ENCODE peak calls at places on chromosomes 3 and 15, in ten cellular contexts. One of them, this sample, is unnamed.

GRCh38 chr15:40436892-40437753 is 3.6 kb upstream of the BAHD1 start:
- DNase-seq in A549: no peak
- DNase-seq in psoas muscle: no peak
- DNase-seq in upper lobe of right lung: no peak
- DNase-seq in dorsolateral prefrontal cortex: no peak
- DNase-seq in endothelial cell: no peak
- DNase-seq in tibial artery: no peak
- DNase-seq in lower lobe of right lung: no peak
- DNase-seq in body of pancreas: no peak
- DNase-seq in Calu3: no peak
- DNase-seq in this sample: no peak

GRCh38 chr3:77042892-77043291 is 3.0 kb downstream of the ROBO2 start:
- DNase-seq in body of pancreas: no peak
- DNase-seq in lower lobe of right lung: no peak
- DNase-seq in psoas muscle: no peak
- DNase-seq in tibial artery: no peak
- DNase-seq in dorsolateral prefrontal cortex: no peak
- DNase-seq in endothelial cell: no peak
- DNase-seq in upper lobe of right lung: no peak
- DNase-seq in A549: no peak
- DNase-seq in Calu3: no peak
- DNase-seq in this sample: no peak

GRCh38 chr15:82263350-82263749 is 732 bp downstream of the SAXO2 start:
- DNase-seq in psoas muscle: no peak
- DNase-seq in dorsolateral prefrontal cortex: peak; percentile 3
- DNase-seq in tibial artery: no peak
- DNase-seq in A549: peak; percentile 67
- DNase-seq in Calu3: peak; percentile 12
- DNase-seq in body of pancreas: no peak
- DNase-seq in lower lobe of right lung: no peak
- DNase-seq in upper lobe of right lung: no peak
- DNase-seq in endothelial cell: no peak
- DNase-seq in this sample: no peak

GRCh38 chr3:27544372-27544865 is 60.2 kb upstream of the SLC4A7 start:
- DNase-seq in lower lobe of right lung: no peak
- DNase-seq in A549: no peak
- DNase-seq in body of pancreas: no peak
- DNase-seq in psoas muscle: no peak
- DNase-seq in Calu3: no peak
- DNase-seq in upper lobe of right lung: no peak
- DNase-seq in tibial artery: no peak
- DNase-seq in endothelial cell: no peak
- DNase-seq in dorsolateral prefrontal cortex: no peak
- DNase-seq in this sample: peak; percentile 53

GRCh38 chr15:64029111-64029510 is 17.2 kb downstream of the DAPK2 start:
- DNase-seq in psoas muscle: no peak
- DNase-seq in body of pancreas: no peak
- DNase-seq in Calu3: no peak
- DNase-seq in A549: no peak
- DNase-seq in dorsolateral prefrontal cortex: no peak
- DNase-seq in upper lobe of right lung: no peak
- DNase-seq in tibial artery: no peak
- DNase-seq in lower lobe of right lung: no peak
- DNase-seq in endothelial cell: no peak
- DNase-seq in this sample: no peak

GRCh38 chr3:189172668-189173419 is 1.1 kb downstream of the TPRG1 start:
- DNase-seq in psoas muscle: no peak
- DNase-seq in A549: no peak
- DNase-seq in Calu3: no peak
- DNase-seq in upper lobe of right lung: no peak
- DNase-seq in body of pancreas: no peak
- DNase-seq in tibial artery: no peak
- DNase-seq in lower lobe of right lung: no peak
- DNase-seq in endothelial cell: no peak
- DNase-seq in dorsolateral prefrontal cortex: no peak
- DNase-seq in this sample: no peak

GRCh38 chr15:90264649-90265048 is 823 bp upstream of the NGRN start:
- DNase-seq in psoas muscle: no peak
- DNase-seq in upper lobe of right lung: peak; percentile 62
- DNase-seq in endothelial cell: no peak
- DNase-seq in lower lobe of right lung: no peak
- DNase-seq in tibial artery: no peak
- DNase-seq in Calu3: peak; percentile 47
- DNase-seq in body of pancreas: no peak
- DNase-seq in A549: peak; percentile 36
- DNase-seq in dorsolateral prefrontal cortex: no peak
- DNase-seq in this sample: no peak

GRCh38 chr3:54988302-54989022 is 60.6 kb upstream of the LRTM1 start:
- DNase-seq in Calu3: no peak
- DNase-seq in dorsolateral prefrontal cortex: no peak
- DNase-seq in body of pancreas: no peak
- DNase-seq in endothelial cell: no peak
- DNase-seq in psoas muscle: peak; percentile 33
- DNase-seq in tibial artery: peak; percentile 65
- DNase-seq in upper lobe of right lung: no peak
- DNase-seq in lower lobe of right lung: no peak
- DNase-seq in A549: no peak
- DNase-seq in this sample: peak; percentile 54

GRCh38 chr3:38117163-38117716 is 19.7 kb downstream of the ACAA1 start:
- DNase-seq in endothelial cell: no peak
- DNase-seq in dorsolateral prefrontal cortex: peak; percentile 42
- DNase-seq in upper lobe of right lung: no peak
- DNase-seq in A549: no peak
- DNase-seq in tibial artery: no peak
- DNase-seq in Calu3: no peak
- DNase-seq in body of pancreas: peak; percentile 63
- DNase-seq in psoas muscle: peak; percentile 23
- DNase-seq in lower lobe of right lung: peak; percentile 66
- DNase-seq in this sample: no peak

GRCh38 chr3:168620854-168621253 is 525.1 kb upstream of the GOLIM4 start:
- DNase-seq in body of pancreas: peak; percentile 44
- DNase-seq in A549: peak; percentile 18
- DNase-seq in endothelial cell: peak; percentile 67
- DNase-seq in psoas muscle: no peak
- DNase-seq in dorsolateral prefrontal cortex: no peak
- DNase-seq in tibial artery: no peak
- DNase-seq in upper lobe of right lung: no peak
- DNase-seq in lower lobe of right lung: no peak
- DNase-seq in Calu3: peak; percentile 69
- DNase-seq in this sample: no peak

GRCh38 chr3:52076900-52077299 is 20.5 kb upstream of the DUSP7 start:
- DNase-seq in tibial artery: no peak
- DNase-seq in body of pancreas: no peak
- DNase-seq in Calu3: no peak
- DNase-seq in lower lobe of right lung: no peak
- DNase-seq in endothelial cell: no peak
- DNase-seq in dorsolateral prefrontal cortex: no peak
- DNase-seq in A549: no peak
- DNase-seq in psoas muscle: no peak
- DNase-seq in upper lobe of right lung: no peak
- DNase-seq in this sample: no peak

GRCh38 chr3:117019082-117019713 is 309.6 kb downstream of the TUSC7 start:
- DNase-seq in body of pancreas: peak; percentile 71
- DNase-seq in lower lobe of right lung: no peak
- DNase-seq in endothelial cell: peak; percentile 65
- DNase-seq in A549: peak; percentile 66
- DNase-seq in dorsolateral prefrontal cortex: peak; percentile 31
- DNase-seq in tibial artery: peak; percentile 65
- DNase-seq in psoas muscle: peak; percentile 30
- DNase-seq in upper lobe of right lung: no peak
- DNase-seq in Calu3: peak; percentile 65
- DNase-seq in this sample: peak; percentile 66

GRCh38 chr3:20776717-20777116 is 590.7 kb upstream of the SGO1 start:
- DNase-seq in endothelial cell: no peak
- DNase-seq in dorsolateral prefrontal cortex: no peak
- DNase-seq in lower lobe of right lung: no peak
- DNase-seq in upper lobe of right lung: no peak
- DNase-seq in psoas muscle: no peak
- DNase-seq in Calu3: no peak
- DNase-seq in body of pancreas: no peak
- DNase-seq in tibial artery: no peak
- DNase-seq in A549: no peak
- DNase-seq in this sample: no peak

DNA sequence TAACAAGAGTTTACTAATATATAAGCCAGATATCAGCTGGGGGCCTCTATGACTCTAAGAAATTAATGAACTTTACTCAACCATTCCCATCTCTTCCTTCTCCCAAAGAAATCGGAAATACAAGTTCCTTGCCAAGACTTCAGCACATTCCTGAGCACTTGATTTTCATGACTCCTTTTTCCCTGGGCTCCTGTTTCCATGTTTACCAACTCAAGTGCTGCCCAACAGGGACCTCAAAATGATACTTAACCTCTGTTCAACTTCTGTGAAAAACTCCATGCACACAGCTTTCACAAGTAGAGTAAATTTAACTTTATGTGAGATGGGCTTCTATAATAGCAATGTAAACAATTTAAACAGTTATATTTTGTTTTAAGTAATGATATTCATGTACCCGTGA is 315.8 kb upstream of the CDIN1 start:
- DNase-seq in psoas muscle: no peak
- DNase-seq in tibial artery: no peak
- DNase-seq in body of pancreas: no peak
- DNase-seq in lower lobe of right lung: no peak
- DNase-seq in dorsolateral prefrontal cortex: no peak
- DNase-seq in upper lobe of right lung: no peak
- DNase-seq in endothelial cell: no peak
- DNase-seq in A549: no peak
- DNase-seq in Calu3: no peak
- DNase-seq in this sample: no peak
- TF ChIP-seq CTCF in psoas muscle: no peak
- TF ChIP-seq CTCF in tibial artery: no peak
- TF ChIP-seq CTCF in body of pancreas: no peak
- TF ChIP-seq CTCF in lower lobe of right lung: no peak
- TF ChIP-seq CTCF in dorsolateral prefrontal cortex: no peak
- TF ChIP-seq CTCF in upper lobe of right lung: no peak
- TF ChIP-seq CTCF in endothelial cell: no peak
- TF ChIP-seq CTCF in A549: no peak
- TF ChIP-seq CTCF in Calu3: no peak
- TF ChIP-seq CTCF in this sample: no peak

DNA sequence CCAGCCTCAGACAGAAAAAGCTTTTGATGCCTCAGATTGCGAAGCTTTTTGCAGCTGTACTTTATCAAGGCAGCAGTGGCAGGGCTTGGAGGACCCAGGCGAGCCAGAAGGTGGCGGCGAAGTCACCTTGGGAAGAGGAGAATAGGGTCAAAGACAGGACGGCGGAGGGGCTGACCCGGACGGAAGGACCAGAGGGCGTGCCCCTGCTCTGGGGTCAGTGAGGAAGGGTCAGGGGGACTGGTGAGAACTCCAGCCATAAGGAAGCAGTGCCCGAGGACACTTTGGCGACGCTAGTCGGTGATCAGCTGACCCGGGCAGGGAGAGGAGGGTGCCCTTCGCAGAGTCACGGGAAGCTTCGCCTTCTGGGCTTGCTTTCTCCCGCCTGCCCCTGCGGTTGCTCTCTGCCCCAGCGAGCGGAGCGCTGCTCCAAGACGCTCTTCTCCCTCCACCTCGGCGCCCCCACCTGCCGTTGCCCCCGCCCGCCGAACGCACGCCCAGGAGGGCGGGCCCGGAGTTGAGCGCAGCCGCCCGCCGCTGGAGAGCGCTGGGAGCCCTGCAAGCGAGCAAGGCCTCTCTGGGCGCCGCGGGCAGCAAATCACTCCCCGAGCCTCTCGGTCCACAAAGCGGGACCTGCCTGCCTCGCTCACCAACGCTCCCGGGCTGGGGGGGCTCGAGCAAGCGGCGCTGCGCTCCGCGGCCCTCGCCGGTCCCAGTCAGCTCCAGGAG is 1.4 kb downstream of the CADPS start:
- DNase-seq in A549: peak; percentile 13
- DNase-seq in psoas muscle: no peak
- DNase-seq in dorsolateral prefrontal cortex: peak; percentile 81
- DNase-seq in endothelial cell: peak; percentile 58
- DNase-seq in Calu3: peak; percentile 55
- DNase-seq in lower lobe of right lung: peak; percentile 44
- DNase-seq in body of pancreas: peak; percentile 46
- DNase-seq in upper lobe of right lung: no peak
- DNase-seq in tibial artery: peak; percentile 32
- DNase-seq in this sample: no peak
- TF ChIP-seq CTCF in A549: peak; percentile 21
- TF ChIP-seq CTCF in psoas muscle: no peak
- TF ChIP-seq CTCF in dorsolateral prefrontal cortex: peak; percentile 22
- TF ChIP-seq CTCF in endothelial cell: no peak
- TF ChIP-seq CTCF in Calu3: no peak
- TF ChIP-seq CTCF in lower lobe of right lung: no peak
- TF ChIP-seq CTCF in body of pancreas: peak; percentile 22
- TF ChIP-seq CTCF in upper lobe of right lung: no peak
- TF ChIP-seq CTCF in tibial artery: no peak
- TF ChIP-seq CTCF in this sample: no peak

DNA sequence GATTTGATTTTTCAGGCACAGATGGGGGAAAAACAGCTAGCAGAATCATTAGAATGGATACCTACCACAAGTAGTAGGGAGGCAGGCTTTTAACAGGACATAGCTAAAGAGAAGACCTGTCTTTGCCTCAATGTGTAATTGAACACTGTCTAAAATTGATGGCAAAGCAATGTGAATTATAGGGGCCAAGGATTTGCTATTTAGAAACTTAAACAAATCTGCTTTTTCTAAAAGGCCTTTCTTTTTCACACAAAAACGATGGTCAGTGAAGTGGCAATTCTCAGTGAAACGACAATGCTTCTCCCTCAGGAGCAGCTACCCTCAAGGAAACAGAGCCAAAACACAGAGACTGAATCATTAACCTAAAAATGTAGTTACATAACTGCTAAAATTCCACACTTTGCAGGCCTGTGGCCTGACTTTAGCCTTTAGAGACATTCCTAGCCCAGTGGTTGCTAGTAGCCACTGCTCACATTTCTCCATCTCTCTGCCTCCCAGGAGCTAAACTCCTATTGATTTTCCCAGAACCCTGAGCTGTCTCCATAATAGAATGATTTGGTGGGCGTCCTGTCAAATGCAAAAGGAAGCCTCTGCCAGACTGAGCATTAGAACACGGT is 630.2 kb upstream of the KCNMB2 start:
- DNase-seq in upper lobe of right lung: no peak
- DNase-seq in A549: peak; percentile 5
- DNase-seq in dorsolateral prefrontal cortex: peak; percentile 4
- DNase-seq in Calu3: peak; percentile 24
- DNase-seq in body of pancreas: no peak
- DNase-seq in psoas muscle: no peak
- DNase-seq in tibial artery: no peak
- DNase-seq in endothelial cell: no peak
- DNase-seq in lower lobe of right lung: no peak
- DNase-seq in this sample: peak; percentile 82
- TF ChIP-seq CTCF in upper lobe of right lung: peak; percentile 8
- TF ChIP-seq CTCF in A549: no peak
- TF ChIP-seq CTCF in dorsolateral prefrontal cortex: no peak
- TF ChIP-seq CTCF in Calu3: no peak
- TF ChIP-seq CTCF in body of pancreas: no peak
- TF ChIP-seq CTCF in psoas muscle: no peak
- TF ChIP-seq CTCF in tibial artery: peak; percentile 25
- TF ChIP-seq CTCF in endothelial cell: no peak
- TF ChIP-seq CTCF in lower lobe of right lung: no peak
- TF ChIP-seq CTCF in this sample: peak; percentile 21

DNA sequence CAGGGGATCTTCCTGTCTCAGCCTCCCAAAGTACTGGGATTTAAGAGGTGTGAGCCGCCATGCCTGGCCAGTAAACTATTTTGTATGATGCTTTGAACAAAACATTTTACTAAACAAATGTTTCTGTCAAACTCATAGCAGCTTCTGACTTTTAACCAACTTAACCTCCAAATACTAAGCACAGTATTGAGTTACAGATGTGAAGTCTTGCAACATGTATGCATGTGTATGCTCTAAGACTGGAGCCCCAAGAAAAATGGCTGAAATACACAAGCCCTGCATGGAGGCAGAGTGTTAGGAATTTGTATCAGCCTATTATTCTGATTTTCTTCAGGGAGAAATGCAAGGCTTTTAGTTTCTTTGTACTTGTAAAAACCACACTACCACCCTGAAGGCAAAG is 137.1 kb downstream of the CBLB start:
- DNase-seq in A549: no peak
- DNase-seq in dorsolateral prefrontal cortex: no peak
- DNase-seq in body of pancreas: no peak
- DNase-seq in upper lobe of right lung: no peak
- DNase-seq in lower lobe of right lung: no peak
- DNase-seq in psoas muscle: no peak
- DNase-seq in tibial artery: no peak
- DNase-seq in Calu3: no peak
- DNase-seq in endothelial cell: no peak
- DNase-seq in this sample: no peak
- TF ChIP-seq CTCF in A549: no peak
- TF ChIP-seq CTCF in dorsolateral prefrontal cortex: no peak
- TF ChIP-seq CTCF in body of pancreas: no peak
- TF ChIP-seq CTCF in upper lobe of right lung: no peak
- TF ChIP-seq CTCF in lower lobe of right lung: no peak
- TF ChIP-seq CTCF in psoas muscle: no peak
- TF ChIP-seq CTCF in tibial artery: no peak
- TF ChIP-seq CTCF in Calu3: no peak
- TF ChIP-seq CTCF in endothelial cell: no peak
- TF ChIP-seq CTCF in this sample: no peak

This sample was measured in HFFc6.